ENCODE peak calls at places on chromosomes 7 and 10, in seven cellular contexts. A, G, B, T, S, O and C are unnamed samples. For H3K4me1, the result is how much of the 10 kb centered on the place peaks cover.

GRCh38 chr7:142443614-142444013 is 185.8 kb upstream of the PRSS58 start:
- DNase-seq in A (no peak), G (no peak), B (no peak), T (no peak), S (no peak), O (no peak), C (no peak)

GRCh38 chr7:121744319-121744718 is 128.6 kb upstream of the PTPRZ1 start:
- DNase-seq in A (no peak), G (no peak), B (no peak), T (no peak), S (no peak), O (no peak), C (no peak)

GRCh38 chr7:87797798-87798403 is 78.3 kb downstream of the SLC25A40 start:
- DNase-seq in A (peak), G (peak), B (peak), T (no peak), S (peak), O (peak), C (no peak)

GRCh38 chr10:99370993-99371392 is 41.8 kb downstream of the CNNM1 start:
- DNase-seq in A (no peak), G (peak), B (no peak), T (no peak), S (peak), O (no peak), C (no peak)

GRCh38 chr7:95989301-95989700 is 216.9 kb downstream of the DYNC1I1 start:
- DNase-seq in A (no peak), G (no peak), B (no peak), T (no peak), S (no peak), O (no peak), C (no peak)

GRCh38 chr10:54487743-54488142 is 313.3 kb downstream of the PCDH15 start:
- DNase-seq in A (no peak), G (no peak), B (no peak), T (no peak), S (no peak), O (no peak), C (no peak)

GRCh38 chr10:79286318-79286951 is 60.8 kb upstream of the PPIF start:
- DNase-seq in A (peak), G (no peak), B (no peak), T (no peak), S (peak), O (peak), C (peak)

GRCh38 chr7:12257582-12257981 is 46.5 kb downstream of the TMEM106B start:
- DNase-seq in A (peak), G (no peak), B (peak), T (no peak), S (peak), O (no peak), C (no peak)

GRCh38 chr7:148782757-148783456 is 84.2 kb downstream of the CUL1 start:
- DNase-seq in A (no peak), G (no peak), B (no peak), T (peak), S (peak), O (no peak), C (no peak)

GRCh38 chr7:28580626-28581025 is 168.3 kb downstream of the CREB5 start:
- DNase-seq in A (no peak), G (no peak), B (no peak), T (no peak), S (no peak), O (no peak), C (no peak)

GRCh38 chr10:78313636-78314035 is 280.0 kb downstream of the RPS24 start:
- DNase-seq in A (no peak), G (no peak), B (no peak), T (peak), S (no peak), O (peak), C (no peak)

GRCh38 chr10:86449926-86450558 is 71.5 kb downstream of the WAPL start:
- DNase-seq in A (no peak), G (no peak), B (no peak), T (no peak), S (no peak), O (no peak), C (no peak)

GRCh38 chr7:131105294-131105802 is 222.3 kb upstream of the MKLN1 start:
- DNase-seq in A (no peak), G (no peak), B (no peak), T (no peak), S (peak), O (peak), C (no peak)

GRCh38 chr7:35753761-35754603 is 46.9 kb upstream of the SEPTIN7 start:
- DNase-seq in A (no peak), G (no peak), B (peak), T (no peak), S (no peak), O (no peak), C (no peak)

GRCh38 chr7:70696139-70696782 is 435.7 kb upstream of the GALNT17 start:
- DNase-seq in A (no peak), G (no peak), B (peak), T (no peak), S (peak), O (no peak), C (no peak)

GRCh38 chr7:155928583-155929145 is 116.4 kb upstream of the SHH start:
- DNase-seq in A (no peak), G (no peak), B (no peak), T (no peak), S (no peak), O (no peak), C (no peak)

GRCh38 chr10:119575506-119575905 is 21.3 kb downstream of the TIAL1 start:
- DNase-seq in A (peak), G (peak), B (peak), T (no peak), S (peak), O (no peak), C (no peak)

GRCh38 chr10:3782456-3783312 is 2.3 kb downstream of the KLF6 start:
- DNase-seq in A (peak), G (no peak), B (peak), T (peak), S (peak), O (peak), C (peak)

GRCh38 chr7:102393467-102393866 is 2.7 kb upstream of the PRKRIP1 start:
- DNase-seq in A (no peak), G (no peak), B (no peak), T (no peak), S (no peak), O (no peak), C (no peak)

GRCh38 chr7:19026888-19027287 is 90.5 kb downstream of the TWIST1 start:
- DNase-seq in A (no peak), G (no peak), B (peak), T (no peak), S (peak), O (no peak), C (no peak)

GRCh38 chr7:24978837-24979469 is 1.0 kb downstream of the OSBPL3 start:
- DNase-seq in A (no peak), G (no peak), B (peak), T (peak), S (no peak), O (no peak), C (peak)

GRCh38 chr7:64874562-64875250 is 28.4 kb upstream of the ZNF273 start:
- DNase-seq in A (no peak), G (no peak), B (no peak), T (no peak), S (no peak), O (no peak), C (no peak)

GRCh38 chr10:116849271-116850057 is at the start of gene ENO4:
- DNase-seq in A (peak), G (peak), B (peak), T (peak), S (peak), O (peak), C (peak)

GRCh38 chr10:79179404-79180309 is 110.9 kb downstream of the ZMIZ1 start:
- DNase-seq in A (no peak), G (no peak), B (no peak), T (peak), S (peak), O (no peak), C (no peak)

GRCh38 chr7:108246227-108246837 is 116.2 kb upstream of the LAMB4 start:
- DNase-seq in A (no peak), G (peak), B (peak), T (no peak), S (peak), O (no peak), C (no peak)

GRCh38 chr10:69449841-69450240 is 1.4 kb upstream of the TSPAN15 start:
- DNase-seq in A (peak), G (peak), B (peak), T (peak), S (peak), O (no peak), C (peak)

GRCh38 chr7:69739906-69740545 is 141.8 kb downstream of the AUTS2 start:
- DNase-seq in A (no peak), G (no peak), B (peak), T (no peak), S (peak), O (no peak), C (no peak)

GRCh38 chr10:18446205-18446604 is 205.2 kb downstream of the NSUN6 start:
- DNase-seq in A (no peak), G (no peak), B (no peak), T (no peak), S (no peak), O (no peak), C (no peak)

GRCh38 chr10:84424731-84425165 is 96.4 kb downstream of the CCSER2 start:
- DNase-seq in A (no peak), G (no peak), B (peak), T (no peak), S (peak), O (peak), C (no peak)

GRCh38 chr10:15167411-15168295 is 840 bp downstream of the NMT2 start:
- DNase-seq in A (peak), G (peak), B (peak), T (peak), S (peak), O (peak), C (no peak)

GRCh38 chr10:15562578-15562977 is 157.1 kb downstream of the ITGA8 start:
- DNase-seq in A (no peak), G (no peak), B (no peak), T (no peak), S (no peak), O (no peak), C (no peak)

GRCh38 chr7:122989577-122989976 is 5.9 kb downstream of the TAS2R16 start:
- DNase-seq in A (no peak), G (no peak), B (no peak), T (no peak), S (no peak), O (no peak), C (no peak)

GRCh38 chr10:105068497-105068896 is 427.4 kb downstream of the SORCS3 start:
- DNase-seq in A (no peak), G (no peak), B (no peak), T (no peak), S (peak), O (no peak), C (no peak)

GRCh38 chr10:10094700-10095099 is 923.0 kb upstream of the CELF2 start:
- DNase-seq in A (no peak), G (no peak), B (peak), T (no peak), S (no peak), O (no peak), C (no peak)

GRCh38 chr7:74266191-74266963 is 12.2 kb upstream of the RFC2 start:
- DNase-seq in A (no peak), G (no peak), B (no peak), T (no peak), S (no peak), O (no peak), C (no peak)
- H3K4me1 ChIP-seq in A (under half), G (under half), B (under half), T (under half), S (under half), O (under half), C (under half)

DNA sequence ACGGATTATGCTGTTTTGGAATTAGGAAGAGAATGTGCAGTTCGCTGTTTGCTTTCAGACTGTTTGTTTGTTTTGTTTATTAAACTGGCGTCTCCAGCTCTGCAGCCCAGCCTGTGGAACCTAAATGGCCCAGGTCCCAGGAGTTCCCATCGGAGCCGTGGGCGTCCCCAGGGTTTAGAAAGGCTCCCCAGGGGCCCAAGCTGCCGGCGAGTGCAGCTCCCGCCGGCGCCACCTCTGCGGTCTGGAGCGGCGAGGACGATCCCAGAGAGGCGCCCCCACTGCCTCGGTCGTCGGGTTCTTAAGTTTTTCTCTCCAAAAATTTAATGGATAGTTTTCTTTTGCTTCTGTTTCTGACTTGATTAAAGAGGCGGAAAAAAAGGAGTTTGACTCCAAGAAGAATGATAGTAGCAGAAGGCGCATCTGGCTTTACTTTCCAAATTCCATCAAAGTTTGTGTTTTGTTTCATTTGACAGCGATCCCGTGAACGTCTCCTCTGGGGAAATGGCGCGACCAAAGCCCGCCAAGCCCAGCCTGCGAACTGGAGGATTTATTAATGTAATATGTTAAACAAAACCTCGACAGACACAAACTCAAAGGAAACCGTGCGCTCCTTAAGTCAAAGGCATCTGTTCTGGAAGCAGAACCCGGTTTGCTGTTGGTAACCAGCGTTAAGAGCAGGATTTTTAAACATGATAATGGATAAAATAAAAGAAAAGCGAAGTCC is 712 bp upstream of the FZD1 start:
- DNase-seq in A (no peak), G (peak), B (peak), T (peak), S (peak), O (peak), C (peak)
- H3K4me1 ChIP-seq in A (under half), G (under half), B (under half), T (under half), S (under half), O (under half), C (under half)

GRCh38 chr7:2122651-2123050 is 110.1 kb downstream of the MAD1L1 start:
- DNase-seq in A (no peak), G (no peak), B (no peak), T (no peak), S (no peak), O (no peak), C (no peak)
- H3K4me1 ChIP-seq in A (under half), G (under half), B (under half), T (under half), S (under half), O (under half), C (under half)

GRCh38 chr10:70837660-70838059 is 21.9 kb downstream of the SGPL1 start:
- DNase-seq in A (no peak), G (no peak), B (no peak), T (no peak), S (no peak), O (no peak), C (no peak)

GRCh38 chr10:70836319-70836718 is 20.6 kb downstream of the SGPL1 start:
- DNase-seq in A (no peak), G (no peak), B (no peak), T (no peak), S (no peak), O (no peak), C (no peak)

GRCh38 chr10:70838270-70838669 is 22.5 kb downstream of the SGPL1 start:
- DNase-seq in A (no peak), G (no peak), B (no peak), T (no peak), S (peak), O (no peak), C (no peak)

GRCh38 chr10:70834448-70835151 is 18.9 kb downstream of the SGPL1 start:
- DNase-seq in A (no peak), G (no peak), B (no peak), T (no peak), S (no peak), O (no peak), C (no peak)

DNA sequence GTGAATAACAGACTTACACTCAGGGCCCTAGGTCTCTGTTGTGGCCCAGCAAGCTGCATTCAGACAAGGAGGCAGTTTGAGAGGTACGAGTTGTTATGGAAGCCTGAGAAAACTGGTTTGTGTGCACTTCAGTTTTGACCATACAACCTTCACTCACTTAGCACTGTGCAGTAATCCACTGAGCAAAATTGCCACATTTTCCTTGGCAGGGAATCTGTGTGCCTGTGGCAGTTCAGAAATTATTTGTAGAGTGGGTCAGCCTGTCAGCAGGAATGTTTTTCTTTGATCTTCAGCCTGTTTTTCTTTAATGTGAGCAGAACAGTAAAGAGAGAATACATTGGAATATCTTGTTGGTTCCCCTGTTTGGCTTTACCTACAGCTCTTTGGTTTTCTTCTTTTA is 20.1 kb downstream of the SGPL1 start:
- DNase-seq in A (no peak), G (no peak), B (peak), T (no peak), S (peak), O (peak), C (no peak)
- H3K4me1 ChIP-seq in A (under half), G (under half), B (under half), T (under half), S (half or more), O (under half), C (under half)

GRCh38 chr7:143900230-143900766 is 1.7 kb downstream of the TCAF1 start:
- DNase-seq in A (no peak), G (no peak), B (peak), T (no peak), S (peak), O (no peak), C (no peak)
- H3K4me1 ChIP-seq in A (under half), G (under half), B (under half), T (under half), S (under half), O (under half), C (under half)

DNA sequence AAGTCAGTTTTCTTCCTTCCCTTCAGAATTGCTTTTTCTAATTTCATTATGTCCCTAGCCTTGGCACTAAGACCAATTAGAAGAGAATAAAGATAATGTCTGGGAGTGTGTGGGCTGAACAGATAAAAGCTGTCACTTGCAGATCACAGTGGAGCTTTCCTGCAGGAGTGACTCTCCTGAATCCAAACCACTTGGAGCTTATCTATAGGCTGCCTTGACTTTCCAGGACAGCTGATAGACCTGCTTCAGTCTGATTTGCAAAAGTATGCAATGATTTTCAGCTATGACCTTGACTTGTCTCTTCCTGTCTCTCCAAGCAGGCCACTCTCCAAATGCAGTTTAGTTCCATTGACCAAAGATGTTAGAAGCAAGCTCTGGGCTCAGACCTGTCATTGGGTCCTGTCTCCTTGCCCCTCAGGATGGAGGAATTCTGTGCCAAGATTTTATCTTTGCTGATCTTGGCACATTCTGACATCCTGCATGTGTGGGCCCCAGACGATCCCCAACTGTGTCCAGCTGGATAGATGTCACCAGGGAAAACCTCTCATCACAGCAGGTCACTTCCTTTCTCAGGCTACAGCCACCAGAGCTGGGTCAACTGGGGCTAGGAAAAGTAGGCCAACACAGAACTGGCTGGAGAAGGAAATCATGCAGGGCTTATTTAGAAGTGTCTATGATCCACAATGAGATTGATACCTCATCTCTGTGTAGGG is 120.9 kb upstream of the ZNF438 start:
- DNase-seq in A (no peak), G (no peak), B (no peak), T (no peak), S (no peak), O (no peak), C (no peak)
- H3K4me1 ChIP-seq in A (under half), G (under half), B (under half), T (under half), S (under half), O (under half), C (under half)

GRCh38 chr7:43648725-43649406 is 66.0 kb downstream of the STK17A start:
- DNase-seq in A (peak), G (no peak), B (peak), T (no peak), S (peak), O (no peak), C (peak)

GRCh38 chr7:43647772-43648643 is 65.1 kb downstream of the STK17A start:
- DNase-seq in A (peak), G (peak), B (peak), T (no peak), S (peak), O (peak), C (peak)

GRCh38 chr7:43649755-43650274 is 66.9 kb downstream of the STK17A start:
- DNase-seq in A (peak), G (no peak), B (no peak), T (no peak), S (no peak), O (no peak), C (peak)

GRCh38 chr7:43652364-43652763 is 69.5 kb downstream of the STK17A start:
- DNase-seq in A (no peak), G (no peak), B (peak), T (no peak), S (no peak), O (no peak), C (no peak)

GRCh38 chr7:43650457-43651052 is 67.6 kb downstream of the STK17A start:
- DNase-seq in A (peak), G (no peak), B (peak), T (no peak), S (peak), O (no peak), C (peak)
- H3K4me1 ChIP-seq in A (half or more), G (half or more), B (half or more), T (under half), S (half or more), O (under half), C (half or more)

DNA sequence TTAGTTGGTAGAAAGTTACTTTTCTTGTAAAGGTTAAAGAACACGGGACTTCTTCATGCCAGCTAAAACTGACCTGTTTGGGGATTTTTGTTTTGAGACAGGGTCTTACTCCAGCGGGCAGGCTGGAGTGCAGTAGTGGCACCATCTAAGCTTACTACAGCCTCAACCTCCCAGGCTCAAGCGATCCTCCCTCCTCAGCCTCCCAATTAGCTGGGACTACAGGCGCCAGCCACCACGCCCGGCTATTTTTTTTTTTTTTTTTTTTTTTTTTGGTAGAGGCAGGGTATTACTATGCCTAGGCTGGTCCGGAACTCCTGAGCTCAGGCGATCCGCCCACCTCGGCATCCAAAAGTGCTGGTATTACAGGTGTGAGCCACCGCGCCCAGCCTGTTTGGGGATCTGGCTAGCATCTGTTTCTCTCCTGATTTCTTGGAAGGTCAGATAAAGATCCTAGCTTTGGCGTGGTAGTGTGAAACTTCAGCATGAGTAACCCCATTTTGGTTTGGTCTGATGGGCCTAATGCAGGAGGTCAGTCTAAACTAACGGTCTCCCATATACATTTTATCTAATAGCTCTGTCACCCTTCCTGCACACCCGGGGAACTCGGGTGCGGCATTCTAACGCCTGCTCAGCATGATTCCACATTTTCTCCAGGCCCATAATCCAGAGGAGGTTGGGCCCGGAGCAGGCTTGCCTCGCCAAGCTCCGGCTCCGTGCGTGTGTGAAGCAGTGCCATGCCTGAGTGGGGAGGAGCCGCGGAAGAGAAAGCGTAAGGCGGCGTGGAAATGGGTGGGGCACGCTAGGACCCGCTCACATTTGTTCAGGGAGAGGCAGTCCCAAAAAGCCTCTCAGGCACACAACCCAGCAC is 1.0 kb upstream of the VDAC2 start:
- DNase-seq in A (peak), G (no peak), B (peak), T (no peak), S (peak), O (peak), C (peak)
- H3K4me1 ChIP-seq in A (under half), G (half or more), B (under half), T (under half), S (under half), O (under half), C (under half)